ENCODE peak calls at places on chromosomes 2 and 18, in four cellular contexts. One of them, this sample, is unnamed.

GRCh38 chr18:76450452-76450851 is 44.6 kb downstream of the ZNF516 start:
- DNase-seq in NCI-H1092 treated with DMSO at 0.1 percent for 48 hours: peak; percentile 27
- DNase-seq in epithelial cell of esophagus: no peak
- DNase-seq in GOT3: no peak
- DNase-seq in this sample: no peak

GRCh38 chr2:218980800-218981389 is 4.1 kb downstream of the FEV start:
- DNase-seq in epithelial cell of esophagus: no peak
- DNase-seq in GOT3: no peak
- DNase-seq in NCI-H1092 treated with DMSO at 0.1 percent for 48 hours: no peak
- DNase-seq in this sample: no peak

GRCh38 chr2:86372641-86373502 is 35.4 kb upstream of the REEP1 start:
- DNase-seq in epithelial cell of esophagus: peak; percentile 64
- DNase-seq in NCI-H1092 treated with DMSO at 0.1 percent for 48 hours: no peak
- DNase-seq in GOT3: no peak
- DNase-seq in this sample: peak; percentile 91

GRCh38 chr2:108935231-108935863 is 53.7 kb downstream of the EDAR start:
- DNase-seq in epithelial cell of esophagus: no peak
- DNase-seq in NCI-H1092 treated with DMSO at 0.1 percent for 48 hours: no peak
- DNase-seq in GOT3: no peak
- DNase-seq in this sample: no peak

GRCh38 chr18:35974181-35974580 is 1.7 kb downstream of the RMP24 start:
- DNase-seq in GOT3: no peak
- DNase-seq in NCI-H1092 treated with DMSO at 0.1 percent for 48 hours: no peak
- DNase-seq in epithelial cell of esophagus: no peak
- DNase-seq in this sample: no peak

GRCh38 chr2:160221391-160222276 is 21.6 kb upstream of the ITGB6 start:
- DNase-seq in epithelial cell of esophagus: peak; percentile 89
- DNase-seq in GOT3: no peak
- DNase-seq in NCI-H1092 treated with DMSO at 0.1 percent for 48 hours: no peak
- DNase-seq in this sample: no peak

GRCh38 chr2:165155152-165155551 is 48.7 kb downstream of the SCN3A start:
- DNase-seq in NCI-H1092 treated with DMSO at 0.1 percent for 48 hours: no peak
- DNase-seq in GOT3: no peak
- DNase-seq in epithelial cell of esophagus: no peak
- DNase-seq in this sample: no peak

GRCh38 chr18:59123588-59124369 is 15.9 kb upstream of the SEC11C start:
- DNase-seq in epithelial cell of esophagus: peak; percentile 95
- DNase-seq in GOT3: no peak
- DNase-seq in NCI-H1092 treated with DMSO at 0.1 percent for 48 hours: no peak
- DNase-seq in this sample: no peak

GRCh38 chr2:160463245-160463644 is 30.4 kb downstream of the RBMS1 start:
- DNase-seq in NCI-H1092 treated with DMSO at 0.1 percent for 48 hours: no peak
- DNase-seq in epithelial cell of esophagus: no peak
- DNase-seq in GOT3: no peak
- DNase-seq in this sample: no peak

GRCh38 chr18:48219429-48220145 is 189.6 kb downstream of the ZBTB7C start:
- DNase-seq in epithelial cell of esophagus: no peak
- DNase-seq in GOT3: no peak
- DNase-seq in NCI-H1092 treated with DMSO at 0.1 percent for 48 hours: no peak
- DNase-seq in this sample: peak; percentile 81